ENCODE peak calls at places on chromosomes 7 and 10, in six cellular contexts. J is HFF-Myc, Q is AG04450, P is EL, S is GM13977, Z is GM23338. W is an unnamed sample.

GRCh38 chr7:78850093-78850740 is 603.2 kb downstream of the MAGI2 start:
- DNase-seq in Z (no peak), S (no peak), P (no peak), J (no peak), Q (no peak), W (no peak)

GRCh38 chr10:52419281-52419680 is 105.2 kb downstream of the DKK1 start:
- DNase-seq in J (no peak), Q (no peak), S (no peak), P (no peak), Z (no peak), W (no peak)

GRCh38 chr10:111338798-111339197 is 262.0 kb downstream of the ADRA2A start:
- DNase-seq in J (no peak), P (no peak), Z (no peak), Q (no peak), S (no peak), W (no peak)

GRCh38 chr7:4612939-4613841 is 68.9 kb upstream of the FOXK1 start:
- DNase-seq in P (peak; percentile 37), Z (peak; percentile 69), Q (no peak), S (no peak), J (no peak), W (no peak)

GRCh38 chr7:32045228-32045627 is 25.0 kb downstream of the PDE1C start:
- DNase-seq in P (no peak), Q (no peak), Z (no peak), J (no peak), S (no peak), W (no peak)

GRCh38 chr10:104209575-104210198 is 22.5 kb downstream of the CFAP43 start:
- DNase-seq in S (peak; percentile 48), Q (no peak), J (no peak), P (peak; percentile 40), Z (peak; percentile 79), W (no peak)

GRCh38 chr10:79905322-79906314 is 43.3 kb downstream of the SFTPD start:
- DNase-seq in Z (no peak), P (peak; percentile 60), Q (no peak), J (no peak), S (no peak), W (no peak)

GRCh38 chr10:102281103-102281502 is 35.8 kb downstream of the GBF1 start:
- DNase-seq in S (no peak), Z (no peak), J (no peak), Q (peak; percentile 8), P (no peak), W (no peak)

GRCh38 chr10:51706225-51706624 is 6.8 kb upstream of the CSTF2T start:
- DNase-seq in S (no peak), Q (peak; percentile 76), J (no peak), Z (no peak), P (no peak), W (no peak)

GRCh38 chr10:102241037-102241443 is 272 bp downstream of the PITX3 start:
- DNase-seq in Z (no peak), Q (no peak), S (peak; percentile 48), P (peak; percentile 16), J (no peak), W (no peak)

GRCh38 chr7:157768198-157768597 is 431.4 kb downstream of the DNAJB6 start:
- DNase-seq in J (no peak), S (no peak), Q (no peak), P (no peak), Z (no peak), W (no peak)

GRCh38 chr10:117186832-117187615 is 10.3 kb upstream of the KCNK18 start:
- DNase-seq in J (peak; percentile 46), S (no peak), Q (no peak), Z (peak; percentile 55), P (peak; percentile 38), W (no peak)

GRCh38 chr10:6163364-6164270 is 39.1 kb upstream of the PFKFB3 start:
- DNase-seq in J (peak; percentile 52), Q (no peak), Z (peak; percentile 88), S (peak; percentile 98), P (peak; percentile 86), W (no peak)

GRCh38 chr7:157027568-157028527 is 17.4 kb upstream of the MNX1 start:
- DNase-seq in Q (no peak), P (peak; percentile 76), S (no peak), Z (no peak), J (no peak), W (no peak)

GRCh38 chr10:124065382-124066155 is 27.8 kb downstream of the CHST15 start:
- DNase-seq in Q (no peak), Z (peak; percentile 42), J (no peak), P (no peak), S (no peak), W (no peak)

GRCh38 chr10:22986771-22987542 is 59.1 kb downstream of the ARMC3 start:
- DNase-seq in Z (peak; percentile 47), J (no peak), S (peak; percentile 36), Q (peak; percentile 1), P (peak; percentile 22), W (no peak)

GRCh38 chr10:71365366-71365765 is 31.4 kb upstream of the CDH23 start:
- DNase-seq in P (no peak), J (no peak), S (no peak), Q (no peak), Z (no peak), W (no peak)

GRCh38 chr7:6232534-6232933 is 39.9 kb downstream of the CYTH3 start:
- DNase-seq in P (no peak), Z (no peak), Q (no peak), S (no peak), J (no peak), W (no peak)

GRCh38 chr7:17506090-17506489 is 207.6 kb downstream of the AHR start:
- DNase-seq in S (peak; percentile 34), Z (no peak), P (no peak), Q (no peak), J (no peak), W (no peak)

GRCh38 chr10:80131499-80131901 is 1.0 kb upstream of the PLAC9 start:
- DNase-seq in P (peak; percentile 33), J (no peak), Z (peak; percentile 76), Q (no peak), S (no peak), W (no peak)

GRCh38 chr10:60384708-60385398 is 4.8 kb downstream of the ANK3 start:
- DNase-seq in Q (peak; percentile 94), J (peak; percentile 97), P (peak; percentile 99), S (no peak), Z (no peak), W (no peak)

GRCh38 chr7:101377189-101377736 is 14.6 kb downstream of the COL26A1 start:
- DNase-seq in J (no peak), Q (no peak), S (no peak), P (peak; percentile 18), Z (no peak), W (no peak)